ENCODE peak calls at places on chromosomes 7 and 10, in nine cellular contexts. K, Q, P, E, D, F, C, I and V are unnamed samples. For H3K36me3, the result is how much of the 10 kb centered on the place peaks cover.

GRCh38 chr10:61503051-61503450 is 49.9 kb upstream of the TMEM26 start:
- DNase-seq in Q (no peak), F (no peak), P (peak), I (no peak), K (no peak), D (no peak), C (no peak), E (no peak), V (no peak)

GRCh38 chr10:67976292-67977245 is 92.1 kb downstream of the SIRT1 start:
- DNase-seq in P (no peak), Q (peak), I (no peak), F (no peak), C (peak), K (no peak), D (peak), E (no peak), V (no peak)

GRCh38 chr7:21543528-21544302 is 876 bp downstream of the DNAH11 start:
- DNase-seq in K (no peak), Q (no peak), D (peak), P (no peak), I (no peak), F (no peak), E (no peak), C (no peak), V (no peak)

GRCh38 chr10:101146392-101147251 is 15.5 kb downstream of the TLX1 start:
- DNase-seq in D (peak), C (no peak), I (no peak), Q (peak), P (no peak), K (no peak), F (no peak), E (no peak), V (no peak)

GRCh38 chr7:151137076-151137611 is 30.4 kb downstream of the GBX1 start:
- DNase-seq in P (no peak), E (no peak), I (no peak), D (peak), C (peak), F (no peak), Q (peak), K (no peak), V (no peak)

GRCh38 chr7:22728416-22729029 is 1.5 kb downstream of the IL6 start:
- DNase-seq in D (peak), Q (no peak), K (no peak), C (no peak), F (no peak), P (peak), E (no peak), I (no peak), V (no peak)

GRCh38 chr10:68499544-68499943 is 27.8 kb upstream of the DNA2 start:
- DNase-seq in K (no peak), F (no peak), I (no peak), E (no peak), C (no peak), P (no peak), Q (no peak), D (no peak), V (no peak)

GRCh38 chr7:27170936-27171635 is 3.0 kb downstream of the HOXA10 start:
- DNase-seq in D (peak), Q (peak), F (no peak), I (peak), E (peak), C (peak), K (no peak), P (no peak), V (no peak)

GRCh38 chr10:84156768-84157167 is 16.8 kb upstream of the GPR15LG start:
- DNase-seq in D (no peak), K (no peak), I (no peak), Q (no peak), P (no peak), E (no peak), F (no peak), C (no peak), V (no peak)

GRCh38 chr7:43260980-43261878 is 148.8 kb downstream of the HECW1 start:
- DNase-seq in C (peak), Q (peak), P (peak), K (peak), D (peak), F (peak), E (peak), I (peak), V (peak)

GRCh38 chr7:157011333-157012112 is 1.1 kb upstream of the MNX1 start:
- DNase-seq in D (peak), E (no peak), F (no peak), I (no peak), C (no peak), P (no peak), K (no peak), Q (no peak), V (no peak)

GRCh38 chr7:24865994-24866615 is 108.8 kb upstream of the GSDME start:
- DNase-seq in E (no peak), I (no peak), K (no peak), Q (no peak), P (no peak), D (no peak), F (no peak), C (no peak), V (no peak)

GRCh38 chr7:96899108-96899507 is 106.2 kb upstream of the DLX6 start:
- DNase-seq in C (no peak), K (no peak), Q (no peak), F (no peak), E (no peak), D (no peak), I (no peak), P (no peak), V (no peak)

GRCh38 chr7:1920266-1920681 is 250.2 kb downstream of the ELFN1 start:
- DNase-seq in Q (no peak), P (no peak), K (peak), D (no peak), I (no peak), F (no peak), C (peak), E (peak), V (peak)

GRCh38 chr10:42754155-42755027 is 28.2 kb upstream of the BMS1 start:
- DNase-seq in C (no peak), F (no peak), Q (no peak), K (no peak), I (no peak), E (no peak), D (peak), P (no peak), V (no peak)

GRCh38 chr10:132631348-132631735 is 93.8 kb downstream of the INPP5A start:
- DNase-seq in D (no peak), E (peak), P (peak), K (no peak), C (peak), I (peak), Q (peak), F (no peak), V (no peak)

GRCh38 chr7:99424932-99425730 is 13.5 kb downstream of the PTCD1 start:
- DNase-seq in Q (no peak), K (no peak), P (no peak), C (no peak), D (no peak), I (no peak), F (no peak), E (no peak), V (no peak)
- H3K36me3 ChIP-seq in Q (under half), K (half or more), P (half or more), C (under half), D (under half), I (half or more), F (half or more), E (under half), V (under half)

DNA sequence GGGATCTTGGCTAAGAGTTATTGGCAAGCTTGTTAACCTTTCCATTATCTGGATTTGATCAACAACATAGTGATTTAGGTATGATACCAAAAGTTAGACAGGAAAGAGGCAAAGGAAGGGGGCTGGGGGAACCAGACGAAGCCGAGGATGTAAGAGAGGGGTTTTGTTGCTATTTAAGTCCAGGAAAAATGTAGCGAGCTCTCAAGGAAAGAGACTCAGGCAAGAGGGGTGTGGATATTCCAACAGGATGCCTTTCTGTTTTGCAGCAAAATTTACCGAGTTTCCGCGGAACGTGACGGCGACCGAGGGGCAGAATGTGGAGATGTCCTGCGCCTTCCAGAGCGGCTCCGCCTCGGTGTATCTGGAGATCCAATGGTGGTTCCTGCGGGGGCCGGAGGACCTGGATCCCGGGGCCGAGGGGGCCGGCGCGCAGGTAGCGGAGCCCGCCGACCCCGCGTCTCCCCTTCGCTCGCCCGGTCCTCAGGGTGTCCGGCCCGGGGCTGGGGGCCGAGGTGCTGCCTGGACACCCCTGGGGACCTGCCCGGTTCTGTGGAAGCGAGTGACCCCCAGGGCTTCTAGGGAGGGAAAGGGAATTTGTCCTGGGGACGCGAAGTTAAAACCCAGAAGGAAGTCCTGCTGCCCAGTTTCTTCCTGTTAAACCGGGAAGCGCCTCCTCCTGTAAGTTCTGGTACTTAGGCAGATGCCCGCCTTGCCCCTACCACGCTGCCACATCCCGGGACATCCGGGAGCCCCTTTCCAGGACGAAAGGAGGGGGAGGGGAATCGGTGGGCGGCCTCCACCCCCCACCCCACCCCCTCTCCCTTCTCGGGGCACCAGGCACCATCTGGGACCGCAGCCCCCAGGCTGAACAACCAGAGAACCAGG is 2.4 kb downstream of the VSTM2A start:
- DNase-seq in P (no peak), E (no peak), D (peak), I (no peak), C (no peak), Q (no peak), K (no peak), F (no peak), V (no peak)
- H3K27ac ChIP-seq in P (no peak), E (no peak), D (no peak), I (no peak), C (no peak), Q (no peak), K (no peak), F (no peak), V (no peak)

GRCh38 chr10:70221030-70221429 is 12.2 kb downstream of the PPA1 start:
- DNase-seq in C (no peak), E (no peak), F (no peak), K (no peak), D (no peak), P (no peak), Q (no peak), I (no peak), V (no peak)
- H3K36me3 ChIP-seq in C (under half), E (under half), F (under half), K (under half), D (under half), P (under half), Q (under half), I (under half), V (under half)

GRCh38 chr10:99979066-99979685 is 30.6 kb downstream of the DNMBP start:
- DNase-seq in C (no peak), K (no peak), E (no peak), D (no peak), I (no peak), P (no peak), F (no peak), Q (no peak), V (no peak)
- H3K27ac ChIP-seq in C (peak), K (no peak), E (peak), D (no peak), I (no peak), P (no peak), F (no peak), Q (peak), V (no peak)

DNA sequence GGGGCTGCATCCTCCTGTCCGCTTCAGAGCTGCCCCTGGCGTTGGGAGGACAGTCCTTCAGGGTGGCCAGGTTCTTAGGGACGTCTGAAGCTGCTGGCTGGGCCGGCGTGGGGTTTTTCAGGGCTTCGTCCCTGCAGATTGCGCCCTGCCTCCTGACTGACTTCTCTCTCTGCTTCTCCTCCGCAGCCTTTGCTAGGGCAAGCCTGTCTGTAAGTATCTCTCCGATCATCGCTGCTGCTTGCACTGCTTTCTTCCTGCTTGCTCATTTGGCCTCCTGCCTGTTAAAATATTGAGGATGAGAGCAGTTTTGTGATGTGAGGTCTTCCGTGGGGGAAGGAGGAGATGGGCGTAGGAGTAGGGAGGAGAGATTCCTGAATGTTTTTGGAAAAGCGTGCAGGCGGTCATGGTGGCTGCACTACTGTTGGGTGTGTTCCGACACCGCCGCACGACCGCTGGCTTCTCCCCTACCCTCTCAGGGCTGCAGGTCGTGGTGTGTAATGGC is 25.3 kb downstream of the PFKFB3 start:
- DNase-seq in P (peak), I (no peak), D (no peak), K (no peak), F (no peak), E (no peak), Q (no peak), C (peak), V (no peak)
- H3K36me3 ChIP-seq in P (half or more), I (half or more), D (under half), K (half or more), F (half or more), E (half or more), Q (under half), C (under half), V (half or more)

DNA sequence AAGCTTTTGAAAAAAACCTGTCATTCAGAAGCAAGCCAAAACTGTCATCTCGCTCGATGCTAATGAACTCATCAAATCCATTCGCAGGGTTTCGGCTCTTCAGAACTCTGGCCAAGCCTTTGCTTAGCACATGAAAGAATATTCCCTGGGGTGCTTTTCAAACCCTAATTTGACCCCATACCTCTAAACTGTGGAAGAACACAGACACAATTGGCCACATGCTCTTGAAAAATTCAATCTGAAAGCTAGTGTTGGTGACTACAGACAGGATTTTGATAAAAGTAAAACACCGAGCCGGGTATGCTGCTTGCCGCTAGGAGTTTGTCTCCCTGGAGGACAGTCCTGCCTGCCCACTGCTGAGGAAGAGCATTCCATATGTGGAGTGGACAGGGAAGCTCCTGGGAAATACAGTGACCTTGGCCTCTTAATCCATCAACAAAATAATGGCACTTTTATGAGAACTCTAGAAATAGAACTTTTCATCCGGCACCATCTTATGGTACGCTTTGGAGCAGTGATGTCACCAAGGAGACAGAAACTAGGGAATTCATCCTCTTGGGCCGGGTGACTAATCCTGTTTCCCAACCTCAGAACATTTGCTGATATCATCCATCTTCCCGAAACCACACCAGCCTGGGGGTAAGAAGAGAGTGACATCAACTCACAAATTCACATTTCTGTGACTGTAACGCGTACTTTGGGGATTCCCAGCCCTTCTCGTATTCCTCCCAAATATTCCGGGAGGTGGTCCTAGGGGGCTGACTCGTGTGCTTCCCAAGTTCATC is 34.2 kb downstream of the MTURN start:
- DNase-seq in P (peak), E (no peak), C (no peak), F (peak), Q (no peak), I (no peak), K (no peak), D (peak), V (no peak)
- H3K27ac ChIP-seq in P (no peak), E (no peak), C (no peak), F (peak), Q (no peak), I (peak), K (no peak), D (no peak), V (no peak)

DNA sequence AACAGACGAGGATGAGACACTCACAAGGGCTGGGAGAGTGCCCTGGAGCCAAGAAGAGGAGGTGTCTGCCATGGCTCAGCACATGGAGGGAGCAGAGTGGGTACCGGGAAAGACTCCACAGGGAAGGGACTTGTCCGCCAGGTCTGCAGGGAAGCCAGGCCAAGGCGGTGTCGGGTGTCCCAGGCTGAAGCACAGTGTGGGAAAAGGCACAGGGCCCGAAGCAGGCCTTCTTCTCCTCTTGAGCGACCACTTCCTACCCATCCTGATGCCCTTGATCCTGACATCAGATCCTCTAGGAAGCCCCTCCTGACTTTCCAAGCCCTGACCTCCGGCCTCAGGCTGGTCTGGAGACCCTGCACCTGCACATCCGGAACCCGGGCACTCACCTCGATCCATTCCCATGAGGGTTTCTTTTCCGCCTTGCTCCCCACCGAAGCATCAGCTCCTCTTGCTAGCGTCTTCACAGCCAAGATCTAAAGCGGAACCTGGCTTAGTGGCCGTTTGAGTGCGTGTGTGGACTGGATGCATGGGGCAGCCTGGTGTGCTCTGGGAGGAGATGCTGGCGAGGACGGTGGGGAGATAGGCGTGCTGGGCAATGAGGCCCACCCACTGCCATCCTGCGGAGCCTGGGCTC is 8.5 kb downstream of the CALML3 start:
- DNase-seq in F (no peak), Q (peak), I (peak), K (no peak), C (no peak), E (peak), D (no peak), P (no peak), V (no peak)
- H3K36me3 ChIP-seq in F (under half), Q (under half), I (under half), K (under half), C (under half), E (under half), D (under half), P (under half), V (under half)